ENCODE peak calls at places on chromosomes 5 and 9, in seven cellular contexts. S is Peyer's patch, H is Karpas-422, Z is upper lobe of right lung, C is tibial artery, O is HL-60, N is aorta. R is an unnamed sample.

GRCh38 chr9:14082732-14083131 is 231.2 kb downstream of the NFIB start:
- DNase-seq in H (no peak), O (no peak), C (no peak), N (no peak), S (no peak), Z (no peak), R (no peak)

GRCh38 chr9:134355561-134356278 is 29.5 kb downstream of the RXRA start:
- DNase-seq in O (no peak), S (peak), C (no peak), N (no peak), H (no peak), Z (peak), R (no peak)

GRCh38 chr5:170430256-170430655 is 41.1 kb upstream of the KCNMB1 start:
- DNase-seq in N (no peak), C (no peak), Z (no peak), S (no peak), O (no peak), H (no peak), R (no peak)

GRCh38 chr9:79489241-79490000 is 82.3 kb upstream of the TLE4 start:
- DNase-seq in O (peak), N (no peak), H (no peak), C (peak), Z (no peak), S (no peak), R (peak)

GRCh38 chr5:66415208-66415607 is 181.0 kb upstream of the MAST4 start:
- DNase-seq in O (no peak), H (no peak), C (no peak), Z (no peak), S (no peak), N (no peak), R (no peak)

GRCh38 chr9:108668191-108668940 is 187.4 kb downstream of the ACTL7B start:
- DNase-seq in C (no peak), Z (no peak), H (no peak), N (no peak), S (no peak), O (no peak), R (no peak)

GRCh38 chr5:157518963-157519362 is 56.6 kb downstream of the ADAM19 start:
- DNase-seq in H (no peak), N (no peak), Z (no peak), C (no peak), O (no peak), S (peak), R (no peak)

GRCh38 chr9:134655591-134656333 is 14.2 kb downstream of the COL5A1 start:
- DNase-seq in Z (peak), N (peak), H (no peak), C (peak), O (no peak), S (no peak), R (no peak)

GRCh38 chr9:92964981-92965758 is 17.8 kb downstream of the FGD3 start:
- DNase-seq in Z (peak), H (peak), C (peak), S (peak), O (no peak), N (no peak), R (no peak)

GRCh38 chr5:84249918-84250635 is 134.6 kb downstream of the EDIL3 start:
- DNase-seq in S (no peak), N (no peak), H (no peak), O (no peak), C (no peak), Z (no peak), R (no peak)

GRCh38 chr5:119470105-119470763 is 17.9 kb downstream of the HSD17B4 start:
- DNase-seq in S (no peak), C (no peak), H (no peak), Z (no peak), N (no peak), O (no peak), R (no peak)

GRCh38 chr9:16743375-16743774 is 127.1 kb downstream of the BNC2 start:
- DNase-seq in C (no peak), S (no peak), O (no peak), H (no peak), N (no peak), Z (no peak), R (no peak)

GRCh38 chr5:35146386-35146785 is 83.9 kb downstream of the PRLR start:
- DNase-seq in H (no peak), Z (no peak), O (no peak), C (no peak), N (no peak), S (no peak), R (no peak)

GRCh38 chr9:131954299-131954698 is 125.4 kb downstream of the MED27 start:
- DNase-seq in C (no peak), O (no peak), N (no peak), Z (no peak), H (peak), S (no peak), R (no peak)

GRCh38 chr5:7897014-7897600 is 28.2 kb downstream of the MTRR start:
- DNase-seq in O (peak), H (peak), C (no peak), Z (no peak), S (peak), N (no peak), R (peak)

GRCh38 chr5:126358525-126358924 is 64.7 kb upstream of the GRAMD2B start:
- DNase-seq in O (no peak), H (no peak), N (no peak), S (no peak), C (no peak), Z (no peak), R (no peak)

GRCh38 chr5:62266573-62266972 is 39.4 kb upstream of the KIF2A start:
- DNase-seq in N (no peak), Z (no peak), C (no peak), H (no peak), O (no peak), S (no peak), R (no peak)

GRCh38 chr9:133986774-133987454 is 5.2 kb downstream of the VAV2 start:
- DNase-seq in H (no peak), S (no peak), N (peak), O (no peak), C (no peak), Z (peak), R (no peak)

GRCh38 chr5:37815913-37816312 is 23.9 kb downstream of the GDNF start:
- DNase-seq in C (no peak), O (no peak), H (peak), Z (no peak), N (no peak), S (no peak), R (no peak)

GRCh38 chr5:137491121-137491520 is 8.0 kb downstream of the SPOCK1 start:
- DNase-seq in C (no peak), H (no peak), N (no peak), S (no peak), Z (no peak), O (no peak), R (no peak)

GRCh38 chr5:130546216-130546615 is 618.8 kb downstream of the HINT1 start:
- DNase-seq in H (no peak), C (no peak), Z (no peak), S (no peak), O (no peak), N (no peak), R (no peak)

GRCh38 chr5:11909471-11909870 is 5.2 kb upstream of the CTNND2 start:
- DNase-seq in H (no peak), C (no peak), S (no peak), Z (no peak), O (no peak), N (no peak), R (no peak)

GRCh38 chr5:61840354-61840753 is 465.7 kb upstream of the KIF2A start:
- DNase-seq in S (no peak), O (no peak), C (no peak), Z (no peak), N (no peak), H (no peak), R (no peak)

GRCh38 chr5:136042665-136043121 is 13.9 kb downstream of the TGFBI start:
- DNase-seq in H (no peak), Z (no peak), C (no peak), O (no peak), S (no peak), N (peak), R (no peak)

GRCh38 chr5:54590824-54591223 is 73.3 kb downstream of the SNX18 start:
- DNase-seq in O (no peak), S (no peak), C (no peak), Z (no peak), N (no peak), H (no peak), R (no peak)

GRCh38 chr5:168251308-168251707 is 40.1 kb upstream of the WWC1 start:
- DNase-seq in Z (no peak), N (no peak), O (no peak), H (no peak), C (no peak), S (no peak), R (no peak)

GRCh38 chr9:26331223-26331622 is 561.4 kb downstream of the CAAP1 start:
- DNase-seq in S (no peak), C (no peak), H (no peak), O (no peak), Z (no peak), N (no peak), R (no peak)

GRCh38 chr5:73861313-73861978 is 235.4 kb downstream of the ARHGEF28 start:
- DNase-seq in H (no peak), Z (no peak), N (no peak), C (no peak), S (no peak), O (peak), R (no peak)

GRCh38 chr5:9265391-9266287 is 280.2 kb downstream of the SEMA5A start:
- DNase-seq in N (no peak), H (no peak), O (no peak), S (no peak), Z (peak), C (no peak), R (peak)

GRCh38 chr5:158727108-158727507 is 372.6 kb downstream of the EBF1 start:
- DNase-seq in O (no peak), S (no peak), C (no peak), H (no peak), N (no peak), Z (no peak), R (peak)

GRCh38 chr9:89497978-89498844 is at the start of gene SEMA4D:
- DNase-seq in O (peak), S (peak), N (peak), H (peak), C (peak), Z (peak), R (peak)

GRCh38 chr5:144794922-144795321 is 624.2 kb downstream of the KCTD16 start:
- DNase-seq in S (no peak), O (no peak), H (no peak), N (no peak), Z (no peak), C (no peak), R (no peak)

GRCh38 chr5:27318701-27319100 is 280.3 kb upstream of the CDH9 start:
- DNase-seq in H (no peak), C (no peak), O (no peak), S (no peak), N (no peak), Z (no peak), R (no peak)

GRCh38 chr9:20940447-20941176 is 90.8 kb downstream of the HACD4 start:
- DNase-seq in S (no peak), N (no peak), H (no peak), Z (no peak), C (no peak), O (no peak), R (no peak)

GRCh38 chr9:20945856-20946255 is 85.6 kb downstream of the HACD4 start:
- DNase-seq in C (no peak), Z (no peak), O (no peak), H (no peak), N (no peak), S (no peak), R (no peak)

GRCh38 chr9:20941177-20941690 is 90.2 kb downstream of the HACD4 start:
- DNase-seq in O (peak), C (no peak), N (no peak), Z (no peak), H (peak), S (peak), R (peak)

GRCh38 chr9:20945269-20945668 is 86.2 kb downstream of the HACD4 start:
- DNase-seq in O (no peak), S (no peak), N (no peak), Z (no peak), H (no peak), C (no peak), R (no peak)

GRCh38 chr9:20944507-20944906 is 86.9 kb downstream of the HACD4 start:
- DNase-seq in Z (no peak), N (no peak), O (no peak), S (no peak), C (no peak), H (no peak), R (no peak)
- H3K27ac ChIP-seq in Z (no peak), N (no peak), O (no peak), S (no peak), C (no peak), H (no peak), R (no peak)

GRCh38 chr5:1541662-1542008 is 17.9 kb upstream of the LPCAT1 start:
- DNase-seq in N (peak), S (peak), C (no peak), H (no peak), O (no peak), Z (no peak), R (peak)

GRCh38 chr5:1542011-1542410 is 18.3 kb upstream of the LPCAT1 start:
- DNase-seq in C (no peak), N (peak), S (peak), H (no peak), Z (no peak), O (no peak), R (peak)

GRCh38 chr5:1543398-1544293 is 19.9 kb upstream of the LPCAT1 start:
- DNase-seq in N (peak), H (no peak), C (peak), O (no peak), Z (peak), S (peak), R (peak)

GRCh38 chr5:1544294-1545010 is 20.7 kb upstream of the LPCAT1 start:
- DNase-seq in C (peak), O (no peak), H (no peak), N (peak), Z (peak), S (peak), R (peak)

GRCh38 chr5:1542755-1543154 is 19.0 kb upstream of the LPCAT1 start:
- DNase-seq in S (peak), N (peak), C (peak), O (no peak), H (no peak), Z (peak), R (peak)
- H3K27ac ChIP-seq in S (no peak), N (no peak), C (peak), O (no peak), H (no peak), Z (peak), R (no peak)

GRCh38 chr9:95775191-95775590 is 100.3 kb upstream of the ERCC6L2 start:
- DNase-seq in O (no peak), N (no peak), C (no peak), S (no peak), Z (no peak), H (no peak), R (no peak)

GRCh38 chr9:95772320-95773060 is 103.0 kb upstream of the ERCC6L2 start:
- DNase-seq in Z (no peak), H (no peak), O (no peak), N (no peak), S (peak), C (peak), R (peak)

GRCh38 chr9:95770653-95771131 is 104.8 kb upstream of the ERCC6L2 start:
- DNase-seq in S (no peak), C (no peak), Z (no peak), H (no peak), O (no peak), N (no peak), R (no peak)

GRCh38 chr9:95771556-95772280 is 103.8 kb upstream of the ERCC6L2 start:
- DNase-seq in N (no peak), C (no peak), O (no peak), S (no peak), Z (no peak), H (no peak), R (peak)

GRCh38 chr9:95773061-95773433 is 102.4 kb upstream of the ERCC6L2 start:
- DNase-seq in N (no peak), Z (no peak), O (no peak), C (no peak), S (no peak), H (no peak), R (no peak)
- H3K27ac ChIP-seq in N (no peak), Z (no peak), O (no peak), C (peak), S (peak), H (no peak), R (peak)

GRCh38 chr9:86022687-86023266 is 76.6 kb downstream of the GOLM1 start:
- DNase-seq in O (no peak), S (no peak), C (no peak), N (no peak), Z (no peak), H (no peak), R (no peak)
- H3K27ac ChIP-seq in O (no peak), S (no peak), C (no peak), N (no peak), Z (no peak), H (no peak), R (no peak)

GRCh38 chr9:137454506-137455360 is 4.4 kb downstream of the NSMF start:
- DNase-seq in N (peak), Z (peak), C (peak), O (no peak), H (peak), S (peak), R (peak)
- H3K27ac ChIP-seq in N (no peak), Z (peak), C (peak), O (peak), H (peak), S (peak), R (peak)

DNA sequence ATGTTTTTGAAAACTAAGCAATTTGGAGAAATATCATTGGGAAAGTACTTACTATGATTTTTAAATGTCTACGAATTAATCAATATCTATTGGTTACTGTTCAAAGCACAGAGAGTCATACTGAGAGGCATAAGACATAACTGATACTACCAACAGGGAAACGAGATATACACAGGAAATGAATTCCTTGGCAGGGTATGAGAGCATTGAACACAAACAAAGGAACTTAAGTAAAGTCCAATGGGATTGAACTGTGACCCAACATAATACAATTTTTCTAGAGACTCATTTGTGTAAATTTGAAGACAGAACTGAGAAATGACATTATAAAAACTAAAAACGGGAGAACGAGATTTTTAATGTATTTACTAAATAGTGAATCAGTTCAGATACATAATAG is 1.3 kb upstream of the ITGA1 start:
- DNase-seq in O (no peak), C (no peak), N (no peak), S (no peak), Z (no peak), H (no peak), R (no peak)
- H3K27ac ChIP-seq in O (no peak), C (peak), N (no peak), S (no peak), Z (peak), H (no peak), R (no peak)